ENCODE peak calls at places on chromosomes 2 and 18, in five cellular contexts. B is hepatic stellate cell, K is tibial artery, W is H54, T is mesothelial cell of epicardium. L is an unnamed sample.

GRCh38 chr2:84880395-84880644 is 564 bp downstream of the TRABD2A start:
- DNase-seq in W (no peak), T (no peak), B (no peak), K (no peak), L (no peak)

GRCh38 chr2:144938308-144938709 is 418.4 kb upstream of the ZEB2 start:
- DNase-seq in T (no peak), W (no peak), K (no peak), B (peak), L (peak)

GRCh38 chr2:36800381-36800780 is 103.9 kb downstream of the VIT start:
- DNase-seq in T (no peak), W (no peak), B (no peak), K (no peak), L (no peak)

GRCh38 chr2:10830203-10830602 is 17.6 kb upstream of the PDIA6 start:
- DNase-seq in W (no peak), B (no peak), K (no peak), T (no peak), L (no peak)

GRCh38 chr2:113111823-113112287 is 15.5 kb upstream of the IL1RN start:
- DNase-seq in T (no peak), K (no peak), W (no peak), B (no peak), L (no peak)

GRCh38 chr2:134399096-134399495 is 145.2 kb downstream of the MGAT5 start:
- DNase-seq in W (no peak), T (no peak), B (no peak), K (no peak), L (no peak)

GRCh38 chr2:96747061-96747460 is 7.2 kb upstream of the LMAN2L start:
- DNase-seq in W (no peak), K (no peak), T (no peak), B (no peak), L (no peak)

GRCh38 chr2:40325111-40325510 is 126.8 kb downstream of the SLC8A1 start:
- DNase-seq in K (no peak), W (no peak), B (no peak), T (no peak), L (no peak)

GRCh38 chr2:29583548-29584121 is 337.8 kb downstream of the ALK start:
- DNase-seq in W (no peak), K (no peak), T (no peak), B (no peak), L (no peak)

GRCh38 chr2:150207979-150208378 is 279.5 kb downstream of the RND3 start:
- DNase-seq in K (no peak), T (no peak), B (no peak), W (no peak), L (no peak)

GRCh38 chr18:40949138-40949949 is 1005.7 kb upstream of the PIK3C3 start:
- DNase-seq in K (no peak), B (no peak), T (no peak), W (no peak), L (no peak)

GRCh38 chr2:157853211-157853610 is 22.9 kb downstream of the ACVR1 start:
- DNase-seq in K (no peak), W (no peak), B (no peak), T (no peak), L (no peak)

GRCh38 chr2:88059979-88060906 is 4.7 kb upstream of the KRCC1 start:
- DNase-seq in B (peak), T (no peak), W (peak), K (no peak), L (peak)

GRCh38 chr2:202084265-202084664 is 11.2 kb downstream of the KIAA2012 start:
- DNase-seq in K (no peak), T (no peak), W (no peak), B (no peak), L (peak)

GRCh38 chr2:8408560-8409460 is 273.0 kb upstream of the ID2 start:
- DNase-seq in K (no peak), B (no peak), W (no peak), T (no peak), L (no peak)

GRCh38 chr2:225599856-225600255 is 200.3 kb downstream of the NYAP2 start:
- DNase-seq in B (no peak), W (no peak), T (no peak), K (no peak), L (no peak)

GRCh38 chr18:59070181-59070912 is 69.3 kb upstream of the SEC11C start:
- DNase-seq in K (peak), T (peak), W (peak), B (peak), L (peak)

GRCh38 chr2:9846554-9846953 is 3.3 kb downstream of the TAF1B start:
- DNase-seq in W (no peak), B (no peak), K (no peak), T (no peak), L (no peak)

GRCh38 chr2:182064024-182064880 is 78.6 kb downstream of the PPP1R1C start:
- DNase-seq in W (no peak), K (no peak), T (no peak), B (no peak), L (no peak)

GRCh38 chr2:96117701-96118588 is 1.6 kb upstream of the ADRA2B start:
- DNase-seq in T (peak), W (no peak), K (no peak), B (no peak), L (no peak)

GRCh38 chr2:13414907-13415306 is 698.2 kb downstream of the TRIB2 start:
- DNase-seq in B (no peak), K (no peak), W (no peak), T (no peak), L (no peak)

GRCh38 chr2:216114476-216115223 is 5.5 kb downstream of the XRCC5 start:
- DNase-seq in K (peak), B (peak), W (peak), T (peak), L (peak)

GRCh38 chr2:8016688-8017087 is 665.2 kb upstream of the ID2 start:
- DNase-seq in W (no peak), T (no peak), K (no peak), B (no peak), L (no peak)

GRCh38 chr2:6855860-6856547 is 9.7 kb downstream of the CMPK2 start:
- DNase-seq in B (no peak), K (no peak), W (no peak), T (no peak), L (no peak)

GRCh38 chr2:237427807-237428506 is 14.0 kb upstream of the COL6A3 start:
- DNase-seq in K (no peak), B (no peak), W (no peak), T (no peak), L (no peak)

GRCh38 chr2:88950010-88950409 is 258.5 kb downstream of the RPIA start:
- DNase-seq in W (no peak), K (no peak), B (no peak), T (no peak), L (no peak)

GRCh38 chr2:45011621-45012602 is 2.7 kb upstream of the SIX2 start:
- DNase-seq in W (no peak), T (no peak), B (no peak), K (no peak), L (no peak)

GRCh38 chr2:208001924-208002323 is 23.4 kb downstream of the PLEKHM3 start:
- DNase-seq in B (no peak), T (no peak), K (no peak), W (no peak), L (no peak)

GRCh38 chr2:96821113-96821512 is 5.0 kb downstream of the CNNM3 start:
- DNase-seq in T (no peak), W (no peak), B (no peak), K (no peak), L (no peak)

GRCh38 chr2:71496156-71496770 is 42.9 kb downstream of the DYSF start:
- DNase-seq in B (no peak), T (no peak), K (no peak), W (no peak), L (no peak)

GRCh38 chr2:106098081-106098480 is 96.0 kb downstream of the UXS1 start:
- DNase-seq in K (no peak), W (no peak), T (no peak), B (no peak), L (no peak)

GRCh38 chr2:111701266-111701665 is 182.7 kb downstream of the ANAPC1 start:
- DNase-seq in W (no peak), T (no peak), B (no peak), K (no peak), L (no peak)

GRCh38 chr2:128233790-128234395 is 84.8 kb downstream of the HS6ST1 start:
- DNase-seq in T (no peak), K (no peak), B (no peak), W (no peak), L (no peak)

GRCh38 chr18:39448942-39449341 is 1883.3 kb upstream of the CELF4 start:
- DNase-seq in W (no peak), B (no peak), T (no peak), K (no peak), L (no peak)

GRCh38 chr2:197234792-197235191 is 75.8 kb downstream of the ANKRD44 start:
- DNase-seq in T (no peak), K (no peak), B (no peak), W (no peak), L (no peak)

GRCh38 chr2:127101756-127102463 is 5.0 kb downstream of the BIN1 start:
- DNase-seq in K (no peak), B (no peak), W (no peak), T (no peak), L (no peak)